ENCODE peak calls at places on chromosome 5, in nine cellular contexts. O, Y, D, N, U, E, Q, X and G are unnamed samples.

GRCh38 chr5:181246276-181247050 is 2.8 kb upstream of the RACK1 start:
- DNase-seq in O (peak), Y (no peak), D (peak), N (peak), U (peak), E (no peak), Q (peak), X (peak), G (no peak)

GRCh38 chr5:135173662-135174290 is 139.7 kb upstream of the PITX1 start:
- DNase-seq in O (no peak), Y (peak), D (no peak), N (no peak), U (no peak), E (no peak), Q (peak), X (no peak), G (no peak)

GRCh38 chr5:55234171-55234700 is 828 bp upstream of the CCNO start:
- DNase-seq in O (no peak), Y (peak), D (peak), N (peak), U (no peak), E (no peak), Q (no peak), X (no peak), G (no peak)

GRCh38 chr5:39699164-39699563 is 274.4 kb upstream of the DAB2 start:
- DNase-seq in O (no peak), Y (no peak), D (no peak), N (no peak), U (no peak), E (no peak), Q (no peak), X (no peak), G (no peak)

GRCh38 chr5:170131235-170131634 is 25.5 kb downstream of the FOXI1 start:
- DNase-seq in O (no peak), Y (no peak), D (no peak), N (no peak), U (no peak), E (no peak), Q (no peak), X (no peak), G (no peak)

GRCh38 chr5:177507165-177507564 is 2.5 kb downstream of the DOK3 start:
- DNase-seq in O (no peak), Y (peak), D (peak), N (peak), U (no peak), E (no peak), Q (no peak), X (no peak), G (peak)

GRCh38 chr5:76490970-76491369 is 87.9 kb downstream of the IQGAP2 start:
- DNase-seq in O (no peak), Y (no peak), D (no peak), N (no peak), U (no peak), E (no peak), Q (no peak), X (no peak), G (peak)

GRCh38 chr5:172549708-172550095 is 91.4 kb upstream of the NEURL1B start:
- DNase-seq in O (no peak), Y (no peak), D (no peak), N (no peak), U (no peak), E (no peak), Q (peak), X (no peak), G (no peak)

GRCh38 chr5:131615953-131616352 is 19.1 kb downstream of the RAPGEF6 start:
- DNase-seq in O (no peak), Y (no peak), D (no peak), N (no peak), U (no peak), E (no peak), Q (no peak), X (no peak), G (no peak)

GRCh38 chr5:142697356-142697807 is 11.5 kb upstream of the FGF1 start:
- DNase-seq in O (no peak), Y (no peak), D (no peak), N (no peak), U (no peak), E (no peak), Q (no peak), X (no peak), G (peak)

GRCh38 chr5:10836991-10837390 is 76.0 kb upstream of the DAP start:
- DNase-seq in O (no peak), Y (no peak), D (no peak), N (no peak), U (peak), E (no peak), Q (no peak), X (no peak), G (no peak)

GRCh38 chr5:1767524-1768282 is 31.9 kb downstream of the MRPL36 start:
- DNase-seq in O (no peak), Y (no peak), D (no peak), N (no peak), U (no peak), E (no peak), Q (peak), X (no peak), G (no peak)

GRCh38 chr5:39513236-39513635 is 88.5 kb upstream of the DAB2 start:
- DNase-seq in O (no peak), Y (no peak), D (no peak), N (no peak), U (no peak), E (no peak), Q (no peak), X (no peak), G (no peak)

GRCh38 chr5:115490601-115491000 is 54.0 kb downstream of the FEM1C start:
- DNase-seq in O (no peak), Y (no peak), D (no peak), N (no peak), U (no peak), E (no peak), Q (no peak), X (no peak), G (no peak)

GRCh38 chr5:174348582-174348981 is 303.1 kb downstream of the NSG2 start:
- DNase-seq in O (no peak), Y (no peak), D (no peak), N (no peak), U (no peak), E (no peak), Q (no peak), X (no peak), G (no peak)

GRCh38 chr5:172055421-172055820 is 49.0 kb upstream of the FBXW11 start:
- DNase-seq in O (no peak), Y (no peak), D (no peak), N (no peak), U (no peak), E (no peak), Q (no peak), X (no peak), G (no peak)

GRCh38 chr5:87340716-87341115 is 72.0 kb downstream of the CCNH start:
- DNase-seq in O (no peak), Y (no peak), D (no peak), N (peak), U (peak), E (no peak), Q (no peak), X (no peak), G (peak)

GRCh38 chr5:117131048-117131679 is 556.5 kb upstream of the SEMA6A start:
- DNase-seq in O (no peak), Y (no peak), D (no peak), N (no peak), U (peak), E (no peak), Q (no peak), X (no peak), G (no peak)

GRCh38 chr5:138504799-138505198 is 38.2 kb downstream of the ETF1 start:
- DNase-seq in O (no peak), Y (no peak), D (peak), N (no peak), U (no peak), E (no peak), Q (no peak), X (no peak), G (no peak)

GRCh38 chr5:100903036-100903887 is at the start of gene ST8SIA4:
- DNase-seq in O (peak), Y (peak), D (peak), N (peak), U (peak), E (peak), Q (peak), X (peak), G (peak)

GRCh38 chr5:61280205-61280604 is 51.9 kb upstream of the ZSWIM6 start:
- DNase-seq in O (no peak), Y (peak), D (peak), N (peak), U (no peak), E (no peak), Q (no peak), X (no peak), G (peak)

GRCh38 chr5:168269950-168270349 is 21.5 kb upstream of the WWC1 start:
- DNase-seq in O (no peak), Y (no peak), D (peak), N (no peak), U (no peak), E (no peak), Q (no peak), X (no peak), G (no peak)

GRCh38 chr5:73374520-73375235 is 73.9 kb downstream of the FOXD1 start:
- DNase-seq in O (no peak), Y (no peak), D (peak), N (no peak), U (no peak), E (peak), Q (no peak), X (no peak), G (no peak)

GRCh38 chr5:134099939-134100282 is 14.6 kb upstream of the TCF7 start:
- DNase-seq in O (no peak), Y (no peak), D (no peak), N (no peak), U (no peak), E (no peak), Q (no peak), X (no peak), G (no peak)

GRCh38 chr5:53481887-53482716 is 1.7 kb downstream of the FST start:
- DNase-seq in O (peak), Y (peak), D (peak), N (peak), U (peak), E (peak), Q (peak), X (peak), G (peak)

GRCh38 chr5:11069041-11069440 is 308.0 kb upstream of the DAP start:
- DNase-seq in O (no peak), Y (no peak), D (peak), N (no peak), U (no peak), E (no peak), Q (no peak), X (no peak), G (no peak)

GRCh38 chr5:56715996-56716395 is 99.4 kb upstream of the MAP3K1 start:
- DNase-seq in O (no peak), Y (no peak), D (no peak), N (no peak), U (no peak), E (no peak), Q (no peak), X (no peak), G (no peak)

GRCh38 chr5:34487202-34487879 is 168.8 kb upstream of the RAI14 start:
- DNase-seq in O (no peak), Y (no peak), D (no peak), N (no peak), U (no peak), E (peak), Q (no peak), X (no peak), G (peak)

GRCh38 chr5:181241393-181241975 is 2.2 kb downstream of the RACK1 start:
- DNase-seq in O (no peak), Y (no peak), D (peak), N (peak), U (peak), E (no peak), Q (peak), X (no peak), G (no peak)

GRCh38 chr5:32233696-32234447 is 59.8 kb upstream of the GOLPH3 start:
- DNase-seq in O (no peak), Y (no peak), D (no peak), N (peak), U (no peak), E (peak), Q (peak), X (no peak), G (peak)

GRCh38 chr5:15757103-15757502 is 257.1 kb downstream of the FBXL7 start:
- DNase-seq in O (no peak), Y (no peak), D (no peak), N (no peak), U (no peak), E (no peak), Q (no peak), X (no peak), G (no peak)

GRCh38 chr5:96244696-96245095 is 188.4 kb downstream of the PCSK1 start:
- DNase-seq in O (no peak), Y (no peak), D (no peak), N (no peak), U (no peak), E (no peak), Q (no peak), X (no peak), G (no peak)

GRCh38 chr5:68171101-68171558 is 44.4 kb upstream of the PIK3R1 start:
- DNase-seq in O (no peak), Y (no peak), D (no peak), N (no peak), U (no peak), E (no peak), Q (peak), X (no peak), G (no peak)

GRCh38 chr5:128920345-128921215 is 44.7 kb upstream of the SLC27A6 start:
- DNase-seq in O (no peak), Y (no peak), D (no peak), N (no peak), U (no peak), E (peak), Q (no peak), X (no peak), G (no peak)

GRCh38 chr5:107889387-107889786 is 218.7 kb upstream of the EFNA5 start:
- DNase-seq in O (no peak), Y (no peak), D (no peak), N (no peak), U (no peak), E (no peak), Q (no peak), X (no peak), G (no peak)

GRCh38 chr5:77775773-77776605 is at the start of gene TBCA:
- DNase-seq in O (peak), Y (peak), D (peak), N (peak), U (peak), E (peak), Q (peak), X (peak), G (peak)

GRCh38 chr5:54889826-54890225 is 95.6 kb downstream of the ESM1 start:
- DNase-seq in O (no peak), Y (no peak), D (peak), N (no peak), U (no peak), E (peak), Q (no peak), X (no peak), G (no peak)